ENCODE peak calls at places on chromosomes 16 and 17, in ten cellular contexts. C is CD4-positive, alpha-beta T cell; Q is suprapubic skin; D is A549; U is astrocyte of the cerebellum; O is tibial artery; E is lower leg skin; J is ascending aorta; B is gastrocnemius medialis; W is astrocyte. H is an unnamed sample.
A peak's percentile ranks its signal among the peaks of the same experiment; 100 is the strongest.

GRCh38 chr17:59516451-59516850 is 49.0 kb upstream of the DHX40 start:
- DNase-seq in J (no peak), D (no peak), E (no peak), B (no peak), C (no peak), O (no peak), Q (no peak), W (no peak), U (no peak), H (no peak)

GRCh38 chr16:70770968-70771552 is 29.9 kb downstream of the VAC14 start:
- DNase-seq in W (no peak), B (peak; percentile 44), E (peak; percentile 43), Q (no peak), J (peak; percentile 78), D (peak; percentile 64), U (no peak), O (peak; percentile 79), C (peak; percentile 42), H (peak; percentile 82)

GRCh38 chr17:44039829-44040635 is 25.3 kb upstream of the TMEM101 start:
- DNase-seq in D (no peak), C (no peak), J (no peak), U (no peak), Q (no peak), E (no peak), B (no peak), W (peak; percentile 77), O (no peak), H (no peak)

GRCh38 chr16:27505297-27506236 is 44.1 kb downstream of the GTF3C1 start:
- DNase-seq in E (peak; percentile 39), W (no peak), Q (no peak), O (no peak), B (no peak), D (no peak), J (no peak), U (no peak), C (no peak), H (no peak)

GRCh38 chr17:65727243-65727642 is 165.8 kb upstream of the AXIN2 start:
- DNase-seq in C (no peak), W (no peak), O (no peak), U (no peak), B (no peak), E (no peak), D (no peak), Q (no peak), J (no peak), H (no peak)

GRCh38 chr16:56310685-56311084 is 114.7 kb downstream of the AMFR start:
- DNase-seq in B (no peak), J (no peak), W (no peak), U (no peak), D (no peak), E (no peak), O (no peak), Q (no peak), C (no peak), H (no peak)

GRCh38 chr16:2056681-2057407 is 9.1 kb downstream of the TSC2 start:
- DNase-seq in D (no peak), B (no peak), U (no peak), Q (no peak), J (no peak), E (no peak), W (no peak), O (no peak), C (no peak), H (no peak)

GRCh38 chr16:28822520-28823290 is at the start of gene ATXN2L:
- DNase-seq in U (peak; percentile 93), Q (peak; percentile 95), W (peak; percentile 94), E (peak; percentile 90), D (peak; percentile 75), B (peak; percentile 88), O (peak; percentile 95), C (peak; percentile 87), J (peak; percentile 95), H (peak; percentile 89)

GRCh38 chr17:7842380-7842949 is 8.4 kb downstream of the KDM6B start:
- DNase-seq in C (peak; percentile 96), D (peak; percentile 78), Q (peak; percentile 91), E (no peak), O (peak; percentile 90), J (peak; percentile 94), W (peak; percentile 95), B (peak; percentile 58), U (no peak), H (peak; percentile 79)

GRCh38 chr16:67114793-67115192 is 5.1 kb downstream of the PHAF1 start:
- DNase-seq in O (no peak), Q (peak; percentile 8), W (no peak), C (no peak), U (no peak), B (no peak), E (no peak), D (no peak), J (no peak), H (no peak)
- TF ChIP-seq CTCF in O (no peak), Q (no peak), W (no peak), C (no peak), U (no peak), B (no peak), E (no peak), D (no peak), J (no peak), H (no peak)

GRCh38 chr16:843771-844170 is 43.2 kb upstream of the GNG13 start:
- DNase-seq in Q (no peak), D (no peak), O (no peak), W (no peak), C (no peak), E (no peak), B (no peak), U (no peak), J (no peak), H (no peak)

GRCh38 chr16:842631-843560 is 42.4 kb upstream of the GNG13 start:
- DNase-seq in Q (no peak), O (no peak), B (no peak), W (no peak), D (no peak), J (no peak), C (no peak), E (no peak), U (no peak), H (no peak)

GRCh38 chr16:841455-842060 is 41.0 kb upstream of the GNG13 start:
- DNase-seq in B (no peak), W (no peak), C (no peak), J (no peak), U (no peak), O (no peak), D (no peak), Q (no peak), E (no peak), H (no peak)

GRCh38 chr16:840561-841454 is 40.3 kb upstream of the GNG13 start:
- DNase-seq in W (no peak), Q (no peak), B (no peak), O (no peak), C (no peak), J (no peak), D (no peak), U (no peak), E (no peak), H (no peak)

DNA sequence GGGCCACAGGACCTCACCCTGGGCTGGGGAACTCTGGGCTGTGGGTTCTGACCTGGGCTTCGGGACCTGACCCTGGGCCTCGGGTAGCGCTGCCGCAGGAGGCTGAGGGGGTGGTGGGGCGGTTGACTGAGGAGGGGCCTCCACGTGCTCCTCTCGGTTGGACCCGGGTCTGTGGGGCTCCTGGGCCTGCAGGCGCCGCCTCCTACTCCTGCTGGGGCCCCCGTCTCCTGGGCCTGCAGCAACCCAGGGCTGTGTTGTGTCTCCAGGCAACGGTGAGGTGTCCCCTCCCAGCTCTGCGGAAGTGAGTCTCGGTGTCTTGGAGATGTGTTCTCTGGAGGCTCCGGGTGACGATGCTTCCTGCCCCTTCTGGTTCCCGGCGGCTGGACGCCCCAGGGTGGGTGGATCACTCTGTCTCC is 41.5 kb upstream of the GNG13 start:
- DNase-seq in W (no peak), Q (no peak), B (no peak), E (no peak), O (no peak), C (no peak), U (no peak), D (no peak), J (no peak), H (no peak)
- TF ChIP-seq CTCF in W (no peak), Q (no peak), B (no peak), E (no peak), O (no peak), C (no peak), U (no peak), D (no peak), J (no peak), H (no peak)

DNA sequence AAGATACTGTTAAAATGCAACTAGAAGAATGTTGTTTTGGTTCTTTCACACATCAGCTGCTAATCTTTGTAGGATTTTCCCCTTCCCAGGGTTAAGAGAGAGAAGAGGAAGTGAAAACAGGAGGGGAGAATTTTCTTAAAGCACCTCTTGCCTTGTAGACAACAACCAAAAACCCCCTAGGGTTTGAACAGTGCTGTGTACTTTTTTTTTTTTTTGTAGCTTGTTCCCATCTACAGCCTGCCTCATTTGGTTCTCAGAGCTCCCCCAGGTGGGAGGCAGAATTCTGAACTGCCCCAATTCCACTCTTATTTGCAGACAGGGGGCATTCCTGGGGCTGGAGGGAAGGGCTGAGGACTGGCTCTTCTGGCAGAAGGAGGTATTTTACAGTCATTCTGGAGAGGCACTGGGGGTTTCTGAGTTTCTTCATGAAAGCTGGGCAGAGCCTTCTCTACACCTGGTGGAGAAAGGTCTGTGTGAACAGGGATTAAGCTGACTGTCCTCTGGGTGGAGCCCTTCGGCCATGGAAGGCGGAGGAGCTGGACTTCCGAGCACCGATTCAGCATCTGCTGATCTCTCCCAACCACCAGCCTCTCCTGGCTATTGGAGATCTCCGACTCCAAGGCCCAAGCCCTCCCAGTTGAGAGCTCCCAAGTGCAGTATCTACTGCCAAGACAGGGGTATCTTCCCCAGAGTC is 32.2 kb downstream of the SMARCE1 start:
- DNase-seq in U (peak; percentile 16), O (no peak), Q (no peak), E (no peak), B (no peak), W (peak; percentile 22), D (peak; percentile 91), J (no peak), C (no peak), H (no peak)
- TF ChIP-seq CTCF in U (peak; percentile 53), O (no peak), Q (no peak), E (no peak), B (no peak), W (peak; percentile 37), D (peak; percentile 93), J (no peak), C (peak; percentile 67), H (no peak)

DNA sequence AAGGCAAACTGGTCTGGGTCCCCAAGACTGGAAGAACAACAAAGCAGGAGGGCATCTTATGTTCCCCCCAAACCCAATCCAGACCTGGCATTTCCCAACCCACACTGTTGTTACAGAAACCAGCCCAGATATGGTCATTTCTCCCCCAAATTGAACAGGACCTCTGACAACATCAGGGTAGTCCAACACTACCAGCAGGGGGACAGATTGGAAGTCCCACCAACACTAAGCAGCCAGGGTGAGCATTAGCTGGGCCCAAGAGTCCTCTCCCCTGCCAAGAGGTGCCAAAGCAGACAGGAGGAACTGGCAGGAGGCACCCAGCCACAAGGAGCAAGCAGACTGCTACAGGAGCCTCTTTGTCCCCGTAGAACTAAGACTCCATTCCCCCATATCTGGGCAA is 29.3 kb upstream of the CNEP1R1 start:
- DNase-seq in E (no peak), O (no peak), D (no peak), B (no peak), J (no peak), Q (no peak), C (no peak), W (no peak), U (no peak), H (no peak)
- TF ChIP-seq CTCF in E (no peak), O (no peak), D (no peak), B (no peak), J (no peak), Q (no peak), C (no peak), W (no peak), U (no peak), H (no peak)

H was measured in mesothelial cell of epicardium.